ENCODE peak calls at places on chromosome 10, in six cellular contexts. One of them, this sample, is unnamed.

GRCh38 chr10:34615770-34616169 is 199.3 kb downstream of the PARD3 start:
- DNase-seq in NCI-H1092: no peak
- DNase-seq in RWPE1: no peak
- DNase-seq in stimulated activated CD4-positive, alpha-beta T cell treated with anti-CD3 and anti-CD28 coated beads, Interleukin-12 subunit alpha, Interleukin-12 subunit beta, amount 100 ng/mL, for 4 hours: no peak
- DNase-seq in M059J: no peak
- DNase-seq in neural progenitor cell: no peak
- DNase-seq in this sample: no peak

GRCh38 chr10:43816351-43817321 is 168.0 kb upstream of the ZNF32 start:
- DNase-seq in neural progenitor cell: no peak
- DNase-seq in NCI-H1092: no peak
- DNase-seq in M059J: peak
- DNase-seq in RWPE1: no peak
- DNase-seq in stimulated activated CD4-positive, alpha-beta T cell treated with anti-CD3 and anti-CD28 coated beads, Interleukin-12 subunit alpha, Interleukin-12 subunit beta, amount 100 ng/mL, for 4 hours: peak
- DNase-seq in this sample: no peak

GRCh38 chr10:14412624-14413023 is 81.9 kb upstream of the FRMD4A start:
- DNase-seq in neural progenitor cell: no peak
- DNase-seq in NCI-H1092: no peak
- DNase-seq in stimulated activated CD4-positive, alpha-beta T cell treated with anti-CD3 and anti-CD28 coated beads, Interleukin-12 subunit alpha, Interleukin-12 subunit beta, amount 100 ng/mL, for 4 hours: no peak
- DNase-seq in M059J: peak
- DNase-seq in RWPE1: no peak
- DNase-seq in this sample: no peak

GRCh38 chr10:71646592-71647292 is 72.8 kb downstream of the C10orf105 start:
- DNase-seq in M059J: no peak
- DNase-seq in neural progenitor cell: no peak
- DNase-seq in NCI-H1092: no peak
- DNase-seq in stimulated activated CD4-positive, alpha-beta T cell treated with anti-CD3 and anti-CD28 coated beads, Interleukin-12 subunit alpha, Interleukin-12 subunit beta, amount 100 ng/mL, for 4 hours: no peak
- DNase-seq in RWPE1: no peak
- DNase-seq in this sample: no peak

GRCh38 chr10:74877899-74878298 is 51.5 kb downstream of the KAT6B start:
- DNase-seq in stimulated activated CD4-positive, alpha-beta T cell treated with anti-CD3 and anti-CD28 coated beads, Interleukin-12 subunit alpha, Interleukin-12 subunit beta, amount 100 ng/mL, for 4 hours: no peak
- DNase-seq in NCI-H1092: no peak
- DNase-seq in M059J: no peak
- DNase-seq in neural progenitor cell: no peak
- DNase-seq in RWPE1: no peak
- DNase-seq in this sample: no peak

GRCh38 chr10:91909178-91909677 is at the start of gene FGFBP3:
- DNase-seq in M059J: peak
- DNase-seq in stimulated activated CD4-positive, alpha-beta T cell treated with anti-CD3 and anti-CD28 coated beads, Interleukin-12 subunit alpha, Interleukin-12 subunit beta, amount 100 ng/mL, for 4 hours: peak
- DNase-seq in NCI-H1092: peak
- DNase-seq in RWPE1: peak
- DNase-seq in neural progenitor cell: peak
- DNase-seq in this sample: peak

GRCh38 chr10:103717341-103718246 is 137.8 kb downstream of the SH3PXD2A start:
- DNase-seq in M059J: no peak
- DNase-seq in neural progenitor cell: no peak
- DNase-seq in NCI-H1092: no peak
- DNase-seq in stimulated activated CD4-positive, alpha-beta T cell treated with anti-CD3 and anti-CD28 coated beads, Interleukin-12 subunit alpha, Interleukin-12 subunit beta, amount 100 ng/mL, for 4 hours: no peak
- DNase-seq in RWPE1: peak
- DNase-seq in this sample: no peak

GRCh38 chr10:26997610-26998009 is 102.7 kb downstream of the ANKRD26 start:
- DNase-seq in stimulated activated CD4-positive, alpha-beta T cell treated with anti-CD3 and anti-CD28 coated beads, Interleukin-12 subunit alpha, Interleukin-12 subunit beta, amount 100 ng/mL, for 4 hours: no peak
- DNase-seq in NCI-H1092: no peak
- DNase-seq in M059J: no peak
- DNase-seq in RWPE1: no peak
- DNase-seq in neural progenitor cell: no peak
- DNase-seq in this sample: no peak

GRCh38 chr10:35412900-35413491 is 76.7 kb downstream of the CCNY start:
- DNase-seq in neural progenitor cell: no peak
- DNase-seq in M059J: peak
- DNase-seq in stimulated activated CD4-positive, alpha-beta T cell treated with anti-CD3 and anti-CD28 coated beads, Interleukin-12 subunit alpha, Interleukin-12 subunit beta, amount 100 ng/mL, for 4 hours: no peak
- DNase-seq in RWPE1: peak
- DNase-seq in NCI-H1092: no peak
- DNase-seq in this sample: no peak

GRCh38 chr10:97376413-97376812 is 24.7 kb downstream of the RRP12 start:
- DNase-seq in RWPE1: no peak
- DNase-seq in stimulated activated CD4-positive, alpha-beta T cell treated with anti-CD3 and anti-CD28 coated beads, Interleukin-12 subunit alpha, Interleukin-12 subunit beta, amount 100 ng/mL, for 4 hours: no peak
- DNase-seq in M059J: no peak
- DNase-seq in neural progenitor cell: no peak
- DNase-seq in NCI-H1092: no peak
- DNase-seq in this sample: no peak

GRCh38 chr10:45235823-45236222 is 79.6 kb downstream of the OR13A1 start:
- DNase-seq in neural progenitor cell: no peak
- DNase-seq in RWPE1: no peak
- DNase-seq in NCI-H1092: no peak
- DNase-seq in stimulated activated CD4-positive, alpha-beta T cell treated with anti-CD3 and anti-CD28 coated beads, Interleukin-12 subunit alpha, Interleukin-12 subunit beta, amount 100 ng/mL, for 4 hours: no peak
- DNase-seq in M059J: peak
- DNase-seq in this sample: no peak

GRCh38 chr10:101780818-101781654 is 2.2 kb downstream of the NPM3 start:
- DNase-seq in neural progenitor cell: peak
- DNase-seq in M059J: peak
- DNase-seq in NCI-H1092: no peak
- DNase-seq in RWPE1: peak
- DNase-seq in stimulated activated CD4-positive, alpha-beta T cell treated with anti-CD3 and anti-CD28 coated beads, Interleukin-12 subunit alpha, Interleukin-12 subunit beta, amount 100 ng/mL, for 4 hours: peak
- DNase-seq in this sample: peak

GRCh38 chr10:122388287-122388997 is 13.9 kb downstream of the PLEKHA1 start:
- DNase-seq in stimulated activated CD4-positive, alpha-beta T cell treated with anti-CD3 and anti-CD28 coated beads, Interleukin-12 subunit alpha, Interleukin-12 subunit beta, amount 100 ng/mL, for 4 hours: no peak
- DNase-seq in NCI-H1092: no peak
- DNase-seq in M059J: no peak
- DNase-seq in RWPE1: no peak
- DNase-seq in neural progenitor cell: no peak
- DNase-seq in this sample: no peak

GRCh38 chr10:73485320-73485719 is 10.5 kb downstream of the PPP3CB start:
- DNase-seq in M059J: no peak
- DNase-seq in RWPE1: peak
- DNase-seq in neural progenitor cell: no peak
- DNase-seq in NCI-H1092: no peak
- DNase-seq in stimulated activated CD4-positive, alpha-beta T cell treated with anti-CD3 and anti-CD28 coated beads, Interleukin-12 subunit alpha, Interleukin-12 subunit beta, amount 100 ng/mL, for 4 hours: no peak
- DNase-seq in this sample: no peak

This sample was measured in WTC11.